ENCODE peak calls at places on chromosomes 13 and 19, in six cellular contexts. R is GM12878, H is H1, D is SK-N-SH, M is K562, I is HepG2. T is an unnamed sample.

GRCh38 chr19:33684550-33685303 is 63.0 kb downstream of the CHST8 start:
- DNase-seq in H (no peak), R (no peak), D (peak), M (no peak), I (no peak), T (no peak)

GRCh38 chr19:29528946-29529645 is 3.3 kb downstream of the VSTM2B start:
- DNase-seq in M (no peak), H (peak), I (no peak), D (no peak), R (no peak), T (no peak)

GRCh38 chr19:56272448-56272847 is at the start of gene EDDM13:
- DNase-seq in M (no peak), I (no peak), H (no peak), D (peak), R (no peak), T (no peak)

GRCh38 chr19:3693030-3693925 is 7.0 kb downstream of the PIP5K1C start:
- DNase-seq in M (no peak), R (no peak), D (peak), H (no peak), I (no peak), T (no peak)

GRCh38 chr19:10321874-10322835 is 6.3 kb upstream of the FDX2 start:
- DNase-seq in M (no peak), I (no peak), D (peak), R (no peak), H (no peak), T (no peak)

GRCh38 chr13:27578121-27579030 is 42.0 kb downstream of the LNX2 start:
- DNase-seq in M (no peak), D (no peak), I (no peak), R (no peak), H (no peak), T (no peak)

GRCh38 chr13:112931028-112931934 is 37.7 kb upstream of the MCF2L start:
- DNase-seq in D (peak), R (no peak), I (peak), M (peak), H (no peak), T (peak)

GRCh38 chr13:99311748-99312492 is 4.7 kb upstream of the GPR183 start:
- DNase-seq in I (no peak), H (no peak), M (no peak), D (peak), R (no peak), T (no peak)

GRCh38 chr13:27820524-27821482 is 28.5 kb downstream of the GSX1 start:
- DNase-seq in I (no peak), R (no peak), D (no peak), M (no peak), H (peak), T (no peak)

GRCh38 chr19:40284501-40285352 is at the start of gene AKT2:
- DNase-seq in M (peak), R (peak), D (peak), H (peak), I (no peak), T (no peak)

GRCh38 chr19:40286235-40286530 is 1.0 kb upstream of the AKT2 start:
- DNase-seq in I (no peak), M (no peak), R (no peak), D (no peak), H (no peak), T (no peak)

GRCh38 chr19:40285353-40286234 is 449 bp upstream of the AKT2 start:
- DNase-seq in I (peak), R (peak), M (peak), H (peak), D (peak), T (peak)

GRCh38 chr19:40284251-40284500 is 969 bp downstream of the AKT2 start:
- DNase-seq in H (no peak), M (no peak), I (no peak), D (no peak), R (no peak), T (no peak)

GRCh38 chr19:40286674-40287421 is 1.7 kb upstream of the AKT2 start:
- DNase-seq in I (no peak), R (no peak), H (no peak), M (no peak), D (no peak), T (no peak)
- H3K9ac ChIP-seq in I (peak), R (no peak), H (no peak), M (peak), D (no peak), T (peak)

DNA sequence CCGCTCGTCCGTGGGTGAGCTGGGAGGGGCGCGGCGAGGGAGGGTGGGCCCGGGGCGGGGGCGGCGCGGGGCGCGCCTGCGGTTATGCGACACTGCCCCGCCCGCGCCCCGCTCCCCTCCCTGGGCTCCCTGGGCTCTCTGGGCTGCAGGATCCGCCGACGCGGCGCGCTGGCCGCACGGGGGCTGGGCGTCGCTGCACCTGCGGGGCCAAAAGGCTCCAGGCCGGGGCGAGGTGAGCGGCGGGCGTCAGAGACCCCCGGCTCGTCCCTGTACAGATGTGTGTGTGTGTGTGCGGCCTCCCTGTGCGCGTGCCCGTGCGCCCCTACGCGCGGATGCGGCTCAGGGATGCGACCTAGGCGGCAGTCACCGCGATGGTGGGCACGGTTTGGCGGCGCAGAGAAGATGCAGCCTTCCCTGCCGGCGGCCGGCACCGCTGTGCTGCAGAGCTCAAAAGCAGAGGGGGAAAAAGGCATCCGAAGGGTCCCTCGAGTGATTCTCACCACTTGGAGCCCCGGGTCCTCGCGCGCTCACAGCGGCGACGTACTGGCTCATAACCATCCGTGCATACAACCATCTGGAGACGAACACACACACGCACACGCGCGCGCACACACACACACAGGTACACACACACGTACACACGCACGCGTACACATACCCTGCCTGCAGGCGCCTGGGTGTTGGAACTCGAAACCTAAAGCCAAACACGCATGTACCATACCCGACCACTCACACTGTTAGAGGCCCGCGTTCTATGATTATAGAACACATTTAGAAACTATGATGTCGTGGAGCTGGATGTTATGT is 704 bp downstream of the ATP8A2 start:
- DNase-seq in D (peak), R (no peak), M (peak), H (peak), I (no peak), T (no peak)
- TF ChIP-seq SIN3A in D (no peak), R (no peak), M (no peak), H (no peak), I (no peak), T (no peak)

DNA sequence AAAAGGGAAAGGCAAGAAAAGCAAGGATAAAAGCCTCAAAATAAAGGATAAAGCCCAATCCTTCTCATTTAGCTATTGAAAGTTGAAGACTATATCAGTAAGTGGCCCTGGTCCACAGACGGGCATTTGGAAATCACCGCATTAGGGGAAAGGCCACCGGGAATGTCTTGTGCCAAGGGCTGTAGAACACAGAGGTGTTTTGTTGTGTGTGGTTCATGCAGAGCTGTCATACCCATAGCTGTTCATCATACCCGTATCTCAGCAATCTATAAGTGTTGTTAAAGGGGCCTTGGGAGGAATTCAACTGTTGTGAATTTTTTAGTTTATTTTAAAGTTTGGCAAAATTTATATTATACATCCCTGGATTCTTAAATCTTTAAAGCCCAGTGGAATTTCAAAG is 33.0 kb downstream of the DLEU7 start:
- DNase-seq in R (no peak), M (no peak), D (no peak), I (no peak), H (no peak), T (no peak)
- H3K9ac ChIP-seq in R (no peak), M (no peak), D (no peak), I (no peak), H (no peak), T (no peak)

DNA sequence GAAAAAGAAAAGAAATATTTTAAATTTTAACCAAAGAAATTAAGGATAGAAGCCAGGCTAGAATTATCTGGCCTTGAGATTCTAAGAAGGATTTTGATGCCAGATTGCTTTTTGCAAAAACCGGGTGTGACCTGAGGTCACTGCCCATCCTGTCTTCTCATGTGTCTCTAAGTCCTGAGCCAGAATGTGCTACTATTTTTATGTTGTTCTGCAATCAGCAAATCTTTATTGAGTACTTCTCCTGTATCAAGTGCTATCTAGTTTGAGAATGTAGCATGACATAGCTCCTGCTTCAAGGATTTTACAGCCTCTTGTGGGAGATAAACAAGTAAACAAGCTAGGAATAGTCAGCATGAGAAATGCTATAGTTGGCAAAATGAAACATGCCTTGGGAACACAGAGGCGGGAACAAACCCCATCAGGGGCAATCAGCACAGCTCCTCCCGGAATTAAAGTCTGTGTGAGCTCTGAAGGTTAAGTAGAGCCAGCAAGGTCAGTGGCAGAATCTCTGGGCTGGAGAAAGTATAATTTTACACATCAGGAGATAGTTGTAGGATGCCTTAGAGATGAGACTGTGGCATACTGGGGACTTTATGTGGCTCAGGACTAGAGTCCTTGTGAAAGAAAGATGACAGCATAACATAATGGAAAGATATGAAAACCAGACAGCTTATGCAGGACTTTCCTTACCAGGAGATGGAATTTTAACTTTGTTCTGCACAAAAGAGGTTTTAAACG is 899.5 kb upstream of the SLC10A2 start:
- DNase-seq in D (peak), M (no peak), R (no peak), I (no peak), H (no peak), T (no peak)
- TF ChIP-seq SIN3A in D (no peak), M (no peak), R (no peak), I (no peak), H (no peak), T (no peak)

GRCh38 chr19:47255947-47256687 is at the start of gene CCDC9:
- DNase-seq in I (peak), M (no peak), R (peak), D (no peak), H (peak), T (peak)
- H3K9ac ChIP-seq in I (peak), M (peak), R (peak), D (peak), H (peak), T (peak)

DNA sequence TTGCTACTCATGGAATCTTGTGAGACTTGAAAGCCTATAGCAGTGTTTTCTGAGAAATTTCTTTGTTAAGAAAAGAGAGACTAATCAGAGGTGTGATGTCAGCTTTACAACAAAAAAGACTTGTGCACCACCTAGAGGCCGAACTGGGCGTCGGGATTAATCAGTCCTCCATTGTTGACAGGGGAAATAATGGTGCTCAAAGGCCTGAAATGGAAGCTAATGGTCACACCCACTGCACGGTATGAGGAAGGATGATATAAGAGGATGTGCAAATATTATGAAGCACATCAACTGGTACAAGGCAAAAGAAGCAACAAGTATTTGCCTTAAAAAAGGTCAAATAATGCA is 480.2 kb upstream of the MIR17HG start:
- DNase-seq in H (peak), D (peak), M (peak), I (peak), R (peak), T (peak)
- TF ChIP-seq SIN3A in H (no peak), D (no peak), M (no peak), I (no peak), R (no peak), T (no peak)

GRCh38 chr19:47419789-47420188 is 462 bp upstream of the MEIS3 start:
- DNase-seq in M (no peak), H (no peak), I (no peak), R (no peak), D (no peak), T (no peak)

GRCh38 chr19:47423203-47423882 is 4.0 kb upstream of the MEIS3 start:
- DNase-seq in R (no peak), H (no peak), M (no peak), I (no peak), D (no peak), T (no peak)

GRCh38 chr19:47421844-47422395 is 2.6 kb upstream of the MEIS3 start:
- DNase-seq in R (no peak), I (no peak), M (peak), D (peak), H (no peak), T (no peak)

GRCh38 chr19:47421244-47421786 is 2.0 kb upstream of the MEIS3 start:
- DNase-seq in I (no peak), R (no peak), D (no peak), M (no peak), H (no peak), T (no peak)

DNA sequence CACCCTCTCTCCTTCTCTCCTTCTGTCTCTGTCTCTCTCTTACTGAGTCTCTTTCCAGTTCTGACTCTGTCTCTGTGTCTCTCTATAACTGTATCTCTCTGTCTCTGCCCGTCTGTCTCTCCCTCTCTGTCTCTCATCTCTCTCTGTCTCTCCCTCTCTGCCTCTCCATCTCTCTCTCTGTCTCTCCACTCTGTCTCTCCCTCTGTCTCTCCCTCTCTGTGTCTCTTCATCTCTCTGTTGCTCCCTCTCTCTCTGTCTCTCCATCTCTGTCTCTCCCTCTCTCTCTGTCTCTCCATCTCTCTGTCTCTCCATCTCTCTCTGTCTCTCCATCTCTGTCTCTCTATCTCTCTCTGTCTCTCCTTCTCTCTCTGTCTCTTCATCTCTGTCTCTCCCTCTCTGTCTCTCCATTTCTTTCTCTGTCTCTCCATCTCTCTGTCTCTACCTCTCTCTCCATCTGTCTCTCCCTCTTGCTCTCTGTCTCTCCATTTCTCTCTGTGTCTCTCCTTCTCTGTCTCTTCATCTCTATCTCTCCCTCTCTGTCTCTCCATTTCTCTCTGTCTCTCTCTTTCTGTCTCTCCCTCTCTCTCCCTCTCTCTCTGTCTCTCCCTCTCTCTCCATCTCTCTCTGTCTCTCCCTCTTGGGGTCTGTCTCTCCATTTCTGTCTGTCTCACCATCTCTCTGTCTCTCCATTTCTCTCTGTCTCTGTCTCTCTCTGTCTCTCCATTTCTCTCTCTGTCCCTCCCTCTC is 3.3 kb upstream of the MEIS3 start:
- DNase-seq in R (no peak), M (no peak), I (no peak), D (no peak), H (no peak), T (no peak)
- H3K9ac ChIP-seq in R (no peak), M (no peak), I (no peak), D (peak), H (no peak), T (no peak)

GRCh38 chr13:100646030-100646673 is 28.4 kb downstream of the TMTC4 start:
- DNase-seq in D (peak), H (no peak), M (peak), I (peak), R (no peak), T (peak)

GRCh38 chr13:100645382-100645781 is 29.2 kb downstream of the TMTC4 start:
- DNase-seq in H (no peak), I (no peak), D (no peak), M (no peak), R (no peak), T (no peak)

GRCh38 chr13:100646871-100647270 is 27.7 kb downstream of the TMTC4 start:
- DNase-seq in D (no peak), M (no peak), H (no peak), R (no peak), I (no peak), T (no peak)

GRCh38 chr13:100650321-100650720 is 24.3 kb downstream of the TMTC4 start:
- DNase-seq in H (no peak), D (no peak), M (no peak), I (no peak), R (no peak), T (no peak)

DNA sequence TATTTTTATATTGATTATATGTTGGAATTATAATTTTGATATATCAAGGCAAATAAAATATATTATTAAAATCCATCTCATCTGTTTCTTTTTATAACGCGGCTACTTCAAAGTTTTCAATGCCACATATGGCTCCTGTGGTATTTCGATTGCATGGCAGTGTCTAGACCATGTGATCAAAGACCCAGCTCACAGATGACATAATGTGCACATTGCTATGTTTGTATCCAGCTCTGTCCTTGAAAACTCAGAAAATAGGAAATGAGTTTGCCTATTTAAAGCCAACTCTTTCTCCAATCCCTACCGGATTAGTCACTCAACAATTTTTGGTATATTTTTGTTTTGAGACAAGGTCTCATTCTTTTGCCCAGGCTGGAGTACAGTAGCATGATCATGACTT is 26.2 kb downstream of the TMTC4 start:
- DNase-seq in H (no peak), D (no peak), R (no peak), M (no peak), I (no peak), T (no peak)
- TF ChIP-seq SIN3A in H (no peak), D (no peak), R (no peak), M (no peak), I (no peak), T (no peak)

GRCh38 chr19:7294571-7295212 is 478 bp upstream of the INSR start:
- DNase-seq in I (peak), M (peak), R (no peak), D (peak), H (peak), T (peak)

GRCh38 chr19:7292352-7292949 is 1.8 kb downstream of the INSR start:
- DNase-seq in R (no peak), M (no peak), H (no peak), D (no peak), I (no peak), T (no peak)

GRCh38 chr19:7295912-7296486 is 1.8 kb upstream of the INSR start:
- DNase-seq in R (no peak), H (no peak), I (peak), D (no peak), M (no peak), T (no peak)

GRCh38 chr19:7293795-7294570 is at the start of gene INSR:
- DNase-seq in M (peak), H (peak), I (peak), D (peak), R (peak), T (peak)

GRCh38 chr19:7292950-7293794 is 1.0 kb downstream of the INSR start:
- DNase-seq in D (peak), M (peak), I (peak), H (peak), R (no peak), T (no peak)
- H3K9ac ChIP-seq in D (peak), M (no peak), I (peak), H (peak), R (peak), T (peak)

T was measured in HCT116.